ENCODE peak calls at places on chromosomes 2 and 18, in seven cellular contexts. O is amniotic epithelial cell, W is H54, V is endothelial cell of umbilical vein, D is GM19239, J is NCI-H2107, B is left ventricle myocardium inferior. S is an unnamed sample.

GRCh38 chr2:170715062-170715931 is at the start of gene SP5:
- DNase-seq in O (peak), W (peak), V (peak), D (no peak), J (no peak), B (peak), S (no peak)

GRCh38 chr2:99555410-99555809 is 65.6 kb upstream of the REV1 start:
- DNase-seq in O (no peak), W (no peak), V (no peak), D (no peak), J (no peak), B (no peak), S (no peak)

GRCh38 chr18:56431551-56431950 is 206.8 kb downstream of the TXNL1 start:
- DNase-seq in O (no peak), W (no peak), V (peak), D (no peak), J (no peak), B (no peak), S (no peak)

GRCh38 chr2:10236571-10237391 is 65.9 kb upstream of the HPCAL1 start:
- DNase-seq in O (no peak), W (no peak), V (no peak), D (no peak), J (no peak), B (peak), S (no peak)

GRCh38 chr2:207686812-207687211 is 24.6 kb upstream of the CCNYL1 start:
- DNase-seq in O (no peak), W (no peak), V (no peak), D (no peak), J (no peak), B (no peak), S (no peak)

GRCh38 chr2:108919571-108920373 is 69.2 kb downstream of the EDAR start:
- DNase-seq in O (no peak), W (no peak), V (no peak), D (no peak), J (no peak), B (no peak), S (no peak)

GRCh38 chr2:20282916-20283592 is 58.1 kb upstream of the SDC1 start:
- DNase-seq in O (peak), W (no peak), V (peak), D (no peak), J (no peak), B (peak), S (no peak)

GRCh38 chr2:235669983-235670962 is 176.4 kb downstream of the AGAP1 start:
- DNase-seq in O (peak), W (no peak), V (peak), D (no peak), J (no peak), B (peak), S (no peak)

GRCh38 chr18:33034941-33035340 is 262.1 kb upstream of the KLHL14 start:
- DNase-seq in O (no peak), W (no peak), V (peak), D (no peak), J (no peak), B (no peak), S (no peak)

S was measured in T follicular helper cell.